ENCODE peak calls at places on chromosome 14, in nine cellular contexts. Y, K, Z, S, Q, W, P, X and H are unnamed samples.

GRCh38 chr14:50533314-50533705 is 941 bp upstream of the MAP4K5 start:
- DNase-seq in Y (no peak), K (no peak), Z (no peak), S (no peak), Q (no peak), W (no peak), P (no peak), X (no peak), H (no peak)

GRCh38 chr14:54337314-54337713 is 59.5 kb upstream of the CDKN3 start:
- DNase-seq in Y (no peak), K (no peak), Z (no peak), S (no peak), Q (no peak), W (no peak), P (no peak), X (no peak), H (no peak)

GRCh38 chr14:75389679-75390078 is 38.1 kb upstream of the JDP2 start:
- DNase-seq in Y (no peak), K (no peak), Z (no peak), S (no peak), Q (no peak), W (no peak), P (peak), X (no peak), H (no peak)

GRCh38 chr14:91573528-91573893 is 63.4 kb upstream of the PPP4R3A start:
- DNase-seq in Y (no peak), K (no peak), Z (no peak), S (no peak), Q (no peak), W (no peak), P (no peak), X (no peak), H (no peak)

GRCh38 chr14:61654026-61654425 is 41.3 kb upstream of the HIF1A start:
- DNase-seq in Y (no peak), K (no peak), Z (no peak), S (no peak), Q (no peak), W (no peak), P (no peak), X (no peak), H (no peak)

GRCh38 chr14:94001501-94002396 is 4.6 kb downstream of the CCDC197 start:
- DNase-seq in Y (peak), K (peak), Z (peak), S (no peak), Q (no peak), W (peak), P (peak), X (peak), H (no peak)

GRCh38 chr14:58830121-58830520 is 192.4 kb downstream of the DACT1 start:
- DNase-seq in Y (no peak), K (no peak), Z (no peak), S (no peak), Q (no peak), W (no peak), P (no peak), X (no peak), H (no peak)

GRCh38 chr14:37036669-37037341 is 135.6 kb downstream of the SLC25A21 start:
- DNase-seq in Y (no peak), K (peak), Z (no peak), S (no peak), Q (no peak), W (no peak), P (no peak), X (no peak), H (no peak)

GRCh38 chr14:92586001-92586947 is 72.7 kb downstream of the RIN3 start:
- DNase-seq in Y (no peak), K (no peak), Z (no peak), S (peak), Q (no peak), W (peak), P (peak), X (no peak), H (peak)

GRCh38 chr14:64117671-64118402 is 176.3 kb downstream of the ESR2 start:
- DNase-seq in Y (no peak), K (peak), Z (no peak), S (no peak), Q (peak), W (peak), P (peak), X (no peak), H (peak)

GRCh38 chr14:51513281-51513680 is 138.4 kb upstream of the FRMD6 start:
- DNase-seq in Y (no peak), K (no peak), Z (no peak), S (no peak), Q (no peak), W (no peak), P (no peak), X (no peak), H (no peak)